ENCODE peak calls at places on chromosomes 1 and 21, in nine cellular contexts. M is effector memory CD4-positive, alpha-beta T cell; B is AG04450; K is HAP-1; C is fibroblast of mammary gland; Q is ovary; U is adrenal gland; G is coronary artery; Z is tibial nerve. L is an unnamed sample.
A peak's percentile ranks its signal among the peaks of the same experiment; 100 is the strongest.

GRCh38 chr1:218367118-218367517 is 22.0 kb downstream of the TGFB2 start:
- DNase-seq in M (no peak), B (no peak), K (no peak), C (no peak), Q (no peak), U (no peak), G (no peak), Z (no peak), L (no peak)

GRCh38 chr1:154998818-154999650 is 3.6 kb upstream of the ZBTB7B start:
- DNase-seq in M (peak; percentile 47), B (no peak), K (peak; percentile 91), C (peak; percentile 76), Q (peak; percentile 80), U (peak; percentile 71), G (peak; percentile 81), Z (no peak), L (peak; percentile 73)

GRCh38 chr1:149914545-149914944 is 3.1 kb downstream of the SV2A start:
- DNase-seq in M (no peak), B (no peak), K (no peak), C (no peak), Q (no peak), U (no peak), G (no peak), Z (no peak), L (no peak)

GRCh38 chr1:155127672-155128468 is at the start of gene EFNA1:
- DNase-seq in M (peak; percentile 23), B (no peak), K (peak; percentile 81), C (peak; percentile 18), Q (peak; percentile 57), U (peak; percentile 54), G (no peak), Z (no peak), L (peak; percentile 91)

GRCh38 chr1:118485757-118486156 is 300.7 kb upstream of the SPAG17 start:
- DNase-seq in M (no peak), B (no peak), K (no peak), C (no peak), Q (no peak), U (no peak), G (no peak), Z (no peak), L (no peak)

GRCh38 chr1:198873696-198874230 is 234.9 kb downstream of the PTPRC start:
- DNase-seq in M (no peak), B (no peak), K (no peak), C (no peak), Q (no peak), U (no peak), G (no peak), Z (no peak), L (no peak)

GRCh38 chr1:25568834-25569598 is 25.6 kb downstream of the LDLRAP1 start:
- DNase-seq in M (no peak), B (peak; percentile 33), K (no peak), C (peak; percentile 89), Q (no peak), U (no peak), G (no peak), Z (peak; percentile 32), L (no peak)

GRCh38 chr1:205430631-205431305 is 8.9 kb upstream of the LEMD1 start:
- DNase-seq in M (peak; percentile 21), B (no peak), K (peak; percentile 85), C (peak; percentile 41), Q (peak; percentile 78), U (peak; percentile 68), G (no peak), Z (peak; percentile 26), L (peak; percentile 41)

GRCh38 chr1:89635825-89636815 is 3.2 kb downstream of the LRRC8C start:
- DNase-seq in M (no peak), B (peak; percentile 36), K (no peak), C (peak; percentile 71), Q (no peak), U (no peak), G (no peak), Z (no peak), L (no peak)

GRCh38 chr1:9822897-9823692 is 670 bp downstream of the CLSTN1 start:
- DNase-seq in M (no peak), B (no peak), K (peak; percentile 46), C (peak; percentile 17), Q (peak; percentile 56), U (no peak), G (no peak), Z (no peak), L (peak; percentile 80)

GRCh38 chr1:32221980-32222751 is at the start of the genes EIF3I and TMEM234:
- DNase-seq in M (peak; percentile 91), B (peak; percentile 64), K (peak; percentile 94), C (peak; percentile 88), Q (peak; percentile 90), U (peak; percentile 92), G (peak; percentile 95), Z (peak; percentile 96), L (peak; percentile 95)

GRCh38 chr1:31712041-31712440 is 8.2 kb upstream of the COL16A1 start:
- DNase-seq in M (no peak), B (peak; percentile 57), K (no peak), C (peak; percentile 64), Q (no peak), U (no peak), G (no peak), Z (no peak), L (no peak)

GRCh38 chr1:228903573-228904122 is 168.4 kb downstream of the RHOU start:
- DNase-seq in M (no peak), B (no peak), K (no peak), C (peak; percentile 25), Q (no peak), U (no peak), G (no peak), Z (no peak), L (no peak)

GRCh38 chr21:45323487-45324380 is 36.0 kb upstream of the POFUT2 start:
- DNase-seq in M (no peak), B (no peak), K (no peak), C (peak; percentile 74), Q (peak; percentile 67), U (no peak), G (peak; percentile 86), Z (no peak), L (no peak)

GRCh38 chr1:45864765-45865164 is 61.4 kb downstream of the MAST2 start:
- DNase-seq in M (no peak), B (no peak), K (no peak), C (peak; percentile 32), Q (no peak), U (no peak), G (no peak), Z (no peak), L (no peak)

GRCh38 chr1:185974367-185974766 is 240.2 kb downstream of the HMCN1 start:
- DNase-seq in M (no peak), B (no peak), K (no peak), C (no peak), Q (no peak), U (no peak), G (no peak), Z (no peak), L (no peak)

GRCh38 chr21:35189077-35189863 is 140.2 kb upstream of the RUNX1 start:
- DNase-seq in M (no peak), B (peak; percentile 87), K (no peak), C (peak; percentile 96), Q (peak; percentile 34), U (no peak), G (no peak), Z (no peak), L (no peak)

GRCh38 chr1:54012008-54012325 is 6.0 kb downstream of the LDLRAD1 start:
- DNase-seq in M (no peak), B (no peak), K (no peak), C (no peak), Q (no peak), U (no peak), G (no peak), Z (no peak), L (no peak)

GRCh38 chr21:31909772-31910470 is 37.1 kb downstream of the HUNK start:
- DNase-seq in M (no peak), B (no peak), K (no peak), C (no peak), Q (no peak), U (no peak), G (no peak), Z (no peak), L (no peak)
- H3K4me3 ChIP-seq in M (no peak overlapping the region), B (no peak overlapping the region), K (no peak overlapping the region), C (no peak overlapping the region), Q (no peak overlapping the region), U (no peak overlapping the region), G (no peak overlapping the region), Z (no peak overlapping the region), L (no peak overlapping the region)

DNA sequence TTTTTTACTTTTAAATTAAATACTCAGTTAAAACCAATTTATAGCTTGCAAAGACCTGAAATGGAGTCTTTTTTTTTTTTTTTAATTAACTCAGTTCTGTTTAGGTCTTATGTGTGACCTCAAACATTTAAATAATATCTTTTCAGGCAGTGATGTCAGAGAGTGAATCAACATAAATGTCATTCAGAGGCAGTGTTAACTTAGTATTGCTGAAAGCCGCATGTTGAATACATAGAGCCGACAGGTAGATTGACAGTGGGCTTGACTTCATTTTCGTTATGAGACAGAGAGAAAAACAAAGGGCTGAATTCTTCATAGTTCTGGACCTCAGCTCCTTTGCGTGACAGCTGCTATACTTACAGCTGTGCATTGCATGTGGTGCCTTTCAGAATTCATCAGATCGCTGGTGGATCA is 51.5 kb downstream of the PRDM2 start:
- DNase-seq in M (no peak), B (no peak), K (no peak), C (no peak), Q (no peak), U (no peak), G (no peak), Z (no peak), L (no peak)
- H3K4me3 ChIP-seq in M (no peak overlapping the region), B (no peak overlapping the region), K (no peak overlapping the region), C (no peak overlapping the region), Q (no peak overlapping the region), U (no peak overlapping the region), G (no peak overlapping the region), Z (no peak overlapping the region), L (no peak overlapping the region)

GRCh38 chr1:240242601-240243144 is 151.0 kb downstream of the FMN2 start:
- DNase-seq in M (no peak), B (peak; percentile 51), K (no peak), C (peak; percentile 85), Q (no peak), U (no peak), G (no peak), Z (no peak), L (no peak)
- H3K4me3 ChIP-seq in M (no peak overlapping the region), B (no peak overlapping the region), K (no peak overlapping the region), C (no peak overlapping the region), Q (no peak overlapping the region), U (no peak overlapping the region), G (no peak overlapping the region), Z (no peak overlapping the region), L (no peak overlapping the region)

GRCh38 chr1:151828931-151829330 is 2.7 kb downstream of the RORC start:
- DNase-seq in M (peak; percentile 23), B (no peak), K (peak; percentile 75), C (peak; percentile 23), Q (peak; percentile 53), U (peak; percentile 57), G (no peak), Z (no peak), L (peak; percentile 48)
- H3K4me3 ChIP-seq in M (no peak overlapping the region), B (no peak overlapping the region), K (no peak overlapping the region), C (no peak overlapping the region), Q (no peak overlapping the region), U (no peak overlapping the region), G (no peak overlapping the region), Z (no peak overlapping the region), L (no peak overlapping the region)

DNA sequence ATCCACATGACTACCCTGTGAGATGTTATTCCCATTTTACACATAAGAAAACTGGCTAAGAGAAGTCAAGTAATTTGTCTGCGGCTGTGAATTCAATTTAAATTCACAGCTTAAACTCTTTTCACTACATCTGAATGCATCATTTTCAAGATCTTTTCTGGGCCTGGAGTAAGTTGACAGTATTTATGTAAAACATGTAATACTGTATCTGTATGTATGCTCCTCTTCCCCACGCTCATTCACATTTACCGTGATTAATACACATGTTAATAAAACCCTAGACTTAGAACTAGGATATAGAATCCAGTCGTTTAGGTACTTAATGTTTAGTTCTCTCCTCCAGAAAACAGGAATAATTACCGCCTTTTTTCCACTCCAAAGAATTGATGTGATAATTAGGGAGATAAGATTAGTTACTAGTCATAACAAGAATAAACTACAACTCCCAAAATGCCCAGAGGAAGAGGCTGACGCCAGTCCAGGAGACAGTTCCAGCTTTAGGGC is 442 bp upstream of the PPP1R12B start:
- DNase-seq in M (no peak), B (no peak), K (no peak), C (no peak), Q (no peak), U (no peak), G (no peak), Z (no peak), L (no peak)
- H3K4me3 ChIP-seq in M (peak overlapping the region; percentile 94), B (no peak overlapping the region), K (peak overlapping the region; percentile 90), C (no peak overlapping the region), Q (no peak overlapping the region), U (no peak overlapping the region), G (no peak overlapping the region), Z (no peak overlapping the region), L (peak overlapping the region; percentile 99)

L was measured in left lung.